ENCODE peak calls at places on chromosomes 1 and 21, in five cellular contexts. Z is adipocyte, Q is psoas muscle, Y is GM23338, U is pancreas. B is an unnamed sample.

GRCh38 chr1:8120693-8121260 is 94.7 kb upstream of the ERRFI1 start:
- DNase-seq in Z (no peak), Q (no peak), Y (no peak), U (no peak), B (peak)

GRCh38 chr1:205994342-205994741 is 8.9 kb downstream of the RAB7B start:
- DNase-seq in Z (no peak), Q (no peak), Y (no peak), U (no peak), B (no peak)

GRCh38 chr1:224497714-224498573 is 63.3 kb upstream of the WDR26 start:
- DNase-seq in Z (peak), Q (peak), Y (peak), U (no peak), B (peak)

GRCh38 chr1:218943371-218943770 is 230.3 kb upstream of the LYPLAL1 start:
- DNase-seq in Z (no peak), Q (no peak), Y (no peak), U (no peak), B (no peak)

GRCh38 chr1:201336711-201337450 is 40.6 kb downstream of the TNNT2 start:
- DNase-seq in Z (no peak), Q (no peak), Y (no peak), U (peak), B (no peak)

GRCh38 chr1:913491-914252 is 10.1 kb upstream of the SAMD11 start:
- DNase-seq in Z (no peak), Q (peak), Y (no peak), U (peak), B (no peak)

GRCh38 chr1:89999208-89999607 is 4.3 kb downstream of the ZNF326 start:
- DNase-seq in Z (no peak), Q (no peak), Y (no peak), U (no peak), B (peak)

GRCh38 chr1:152459596-152460528 is 45.8 kb upstream of the CRNN start:
- DNase-seq in Z (peak), Q (peak), Y (peak), U (peak), B (peak)

GRCh38 chr1:162772571-162773154 is 17.8 kb upstream of the HSD17B7 start:
- DNase-seq in Z (peak), Q (no peak), Y (no peak), U (no peak), B (peak)

GRCh38 chr1:233097546-233098254 is 147.3 kb downstream of the NTPCR start:
- DNase-seq in Z (no peak), Q (no peak), Y (no peak), U (no peak), B (peak)

GRCh38 chr1:163570061-163570460 is 248.3 kb downstream of the NUF2 start:
- DNase-seq in Z (no peak), Q (no peak), Y (no peak), U (no peak), B (no peak)

GRCh38 chr21:35477622-35478021 is 428.5 kb upstream of the RUNX1 start:
- DNase-seq in Z (no peak), Q (no peak), Y (no peak), U (no peak), B (no peak)

GRCh38 chr1:167490765-167491164 is 27.6 kb downstream of the CD247 start:
- DNase-seq in Z (no peak), Q (no peak), Y (no peak), U (no peak), B (no peak)

GRCh38 chr1:1308756-1309524 is 543 bp downstream of the PUSL1 start:
- DNase-seq in Z (peak), Q (peak), Y (peak), U (peak), B (no peak)

GRCh38 chr1:41954533-41954944 is 35.8 kb upstream of the HIVEP3 start:
- DNase-seq in Z (peak), Q (no peak), Y (peak), U (no peak), B (peak)

GRCh38 chr1:37561794-37562132 is 5.0 kb downstream of the DNALI1 start:
- DNase-seq in Z (peak), Q (peak), Y (peak), U (no peak), B (peak)

GRCh38 chr1:227094249-227094966 is 154.3 kb downstream of the COQ8A start:
- DNase-seq in Z (no peak), Q (no peak), Y (no peak), U (no peak), B (no peak)

GRCh38 chr1:155976913-155977606 is 1.3 kb downstream of the ARHGEF2 start:
- DNase-seq in Z (no peak), Q (no peak), Y (no peak), U (no peak), B (no peak)

GRCh38 chr21:17390575-17390974 is 122.3 kb upstream of the CXADR start:
- DNase-seq in Z (no peak), Q (no peak), Y (no peak), U (no peak), B (no peak)

GRCh38 chr1:167808104-167808503 is 86.3 kb downstream of the MPZL1 start:
- DNase-seq in Z (no peak), Q (no peak), Y (no peak), U (no peak), B (no peak)

GRCh38 chr1:83931658-83932253 is 67.2 kb downstream of the TTLL7 start:
- DNase-seq in Z (peak), Q (no peak), Y (peak), U (no peak), B (peak)

GRCh38 chr1:31437433-31438037 is 24.5 kb downstream of the SERINC2 start:
- DNase-seq in Z (no peak), Q (no peak), Y (no peak), U (no peak), B (no peak)

GRCh38 chr1:117015701-117016100 is 14.1 kb downstream of the CD101 start:
- DNase-seq in Z (no peak), Q (no peak), Y (no peak), U (no peak), B (no peak)

GRCh38 chr1:81498370-81499184 is 302.2 kb upstream of the ADGRL2 start:
- DNase-seq in Z (peak), Q (no peak), Y (no peak), U (no peak), B (no peak)

GRCh38 chr1:58968360-58968952 is 184.6 kb upstream of the JUN start:
- DNase-seq in Z (peak), Q (peak), Y (no peak), U (peak), B (peak)

GRCh38 chr1:78279051-78279450 is 211.7 kb upstream of the PTGFR start:
- DNase-seq in Z (peak), Q (no peak), Y (no peak), U (no peak), B (peak)

GRCh38 chr1:13583592-13583963 is at the start of gene PDPN:
- DNase-seq in Z (no peak), Q (peak), Y (peak), U (no peak), B (peak)

GRCh38 chr1:113780363-113781146 is 21.3 kb upstream of the PHTF1 start:
- DNase-seq in Z (no peak), Q (no peak), Y (no peak), U (no peak), B (peak)

DNA sequence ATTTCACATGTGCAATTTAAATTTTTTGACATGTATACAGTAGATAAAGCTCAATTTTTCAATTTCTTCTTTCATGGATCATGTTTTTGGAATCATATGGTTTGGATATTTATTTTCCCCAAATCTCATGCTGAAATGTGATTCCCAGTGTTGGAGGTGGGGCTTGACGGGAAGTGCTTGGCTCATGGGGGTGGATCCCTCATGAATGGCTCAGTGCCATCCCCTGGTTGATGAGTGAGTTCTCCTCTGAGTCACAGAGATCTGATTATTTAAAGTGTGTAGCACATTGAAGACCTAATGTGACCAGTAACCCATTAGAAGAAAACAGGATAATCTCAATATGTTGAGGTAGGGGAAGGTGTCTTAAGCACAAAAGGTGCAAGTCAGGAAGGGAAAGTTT is 9.1 kb upstream of the IFI16 start:
- DNase-seq in Z (peak), Q (peak), Y (peak), U (peak), B (peak)
- H3K4me3 ChIP-seq in Z (peak), Q (peak), Y (peak), U (no peak), B (peak)

GRCh38 chr1:160521554-160521953 is 1.5 kb downstream of the SLAMF6 start:
- DNase-seq in Z (no peak), Q (no peak), Y (no peak), U (no peak), B (no peak)

GRCh38 chr1:160522136-160522535 is 919 bp downstream of the SLAMF6 start:
- DNase-seq in Z (no peak), Q (no peak), Y (no peak), U (no peak), B (no peak)

GRCh38 chr1:160520582-160520981 is 2.5 kb downstream of the SLAMF6 start:
- DNase-seq in Z (no peak), Q (no peak), Y (no peak), U (no peak), B (no peak)

GRCh38 chr1:160519542-160520435 is 3.3 kb downstream of the SLAMF6 start:
- DNase-seq in Z (no peak), Q (no peak), Y (peak), U (no peak), B (no peak)

GRCh38 chr1:160520999-160521398 is 2.1 kb downstream of the SLAMF6 start:
- DNase-seq in Z (no peak), Q (no peak), Y (no peak), U (no peak), B (no peak)
- H3K4me3 ChIP-seq in Z (no peak), Q (no peak), Y (no peak), U (no peak), B (no peak)

GRCh38 chr1:170666661-170667060 is 2.7 kb downstream of the PRRX1 start:
- DNase-seq in Z (peak), Q (peak), Y (peak), U (no peak), B (peak)

GRCh38 chr1:170670751-170671628 is 7.1 kb downstream of the PRRX1 start:
- DNase-seq in Z (peak), Q (peak), Y (peak), U (peak), B (peak)

GRCh38 chr1:170669036-170669435 is 5.1 kb downstream of the PRRX1 start:
- DNase-seq in Z (peak), Q (no peak), Y (peak), U (no peak), B (no peak)

GRCh38 chr1:170669586-170670332 is 5.8 kb downstream of the PRRX1 start:
- DNase-seq in Z (peak), Q (no peak), Y (peak), U (no peak), B (no peak)

GRCh38 chr1:170668301-170668789 is 4.4 kb downstream of the PRRX1 start:
- DNase-seq in Z (peak), Q (peak), Y (peak), U (no peak), B (peak)
- H3K4me3 ChIP-seq in Z (peak), Q (peak), Y (peak), U (no peak), B (peak)

DNA sequence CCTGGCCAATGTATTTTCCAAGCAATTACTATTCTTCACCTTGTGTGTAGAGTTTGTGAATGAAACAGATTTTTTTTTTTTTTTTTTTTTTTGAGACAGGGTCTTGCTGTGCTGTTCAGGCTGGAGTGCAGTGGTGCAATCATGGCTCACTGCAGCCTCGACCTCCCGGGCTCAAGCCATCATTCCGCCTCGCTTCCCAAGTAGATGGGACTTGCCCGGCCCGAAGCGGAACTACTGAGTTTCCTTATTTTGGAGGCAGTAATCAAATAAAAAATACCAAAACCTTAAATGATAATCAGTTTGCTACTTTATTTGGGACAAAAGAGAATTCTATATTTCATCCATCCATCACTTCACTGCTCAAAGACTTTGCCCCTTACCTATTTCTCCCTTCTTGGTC is 704 bp upstream of the BTBD8 start:
- DNase-seq in Z (no peak), Q (no peak), Y (no peak), U (no peak), B (no peak)
- H3K4me3 ChIP-seq in Z (peak), Q (peak), Y (peak), U (no peak), B (no peak)

DNA sequence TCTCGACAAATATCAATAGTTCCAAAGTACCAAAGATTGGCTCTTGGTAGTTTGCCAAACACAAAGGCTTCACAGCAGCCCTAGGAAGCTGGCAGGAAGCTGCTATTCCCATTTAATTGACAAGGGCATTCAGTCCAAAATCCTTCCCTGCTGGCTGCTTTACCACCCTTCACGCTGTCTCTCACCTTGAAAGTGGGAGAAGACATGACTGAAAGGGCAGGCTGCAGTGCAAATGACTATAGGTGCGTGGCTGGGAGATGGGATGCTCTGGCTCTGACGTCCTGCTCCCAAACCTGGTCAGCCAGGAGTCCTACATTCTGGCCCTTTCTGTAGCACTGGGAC is 3.8 kb upstream of the CSF1 start:
- DNase-seq in Z (no peak), Q (no peak), Y (no peak), U (no peak), B (no peak)
- H3K4me3 ChIP-seq in Z (no peak), Q (no peak), Y (no peak), U (no peak), B (no peak)

DNA sequence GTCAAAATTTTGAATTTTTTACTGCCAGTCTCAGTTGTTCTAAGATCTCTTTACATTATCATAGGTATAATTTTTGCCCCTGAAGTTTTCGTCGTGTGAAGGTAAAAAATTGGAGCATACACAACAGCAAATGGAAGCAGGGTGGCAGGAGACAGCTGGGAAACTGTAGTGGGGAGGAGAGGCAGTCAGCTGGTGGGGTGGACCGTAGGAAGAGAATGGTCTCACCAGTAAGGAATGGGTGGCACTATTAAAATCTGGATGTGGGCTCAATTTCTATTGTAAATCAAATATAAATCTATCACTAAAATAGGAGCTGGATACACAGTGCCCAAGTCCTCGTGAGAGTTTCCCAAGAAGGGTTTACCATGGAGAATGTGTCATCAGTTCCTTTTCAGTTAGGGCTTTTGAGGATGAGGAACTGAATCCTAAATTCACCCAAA is 10.3 kb upstream of the IRF2BP2 start:
- DNase-seq in Z (no peak), Q (no peak), Y (no peak), U (no peak), B (peak)
- H3K4me3 ChIP-seq in Z (peak), Q (no peak), Y (no peak), U (no peak), B (no peak)

GRCh38 chr21:43290529-43291346 is 121.9 kb downstream of the CRYAA start:
- DNase-seq in Z (no peak), Q (peak), Y (no peak), U (no peak), B (no peak)
- H3K4me3 ChIP-seq in Z (no peak), Q (no peak), Y (no peak), U (no peak), B (no peak)

DNA sequence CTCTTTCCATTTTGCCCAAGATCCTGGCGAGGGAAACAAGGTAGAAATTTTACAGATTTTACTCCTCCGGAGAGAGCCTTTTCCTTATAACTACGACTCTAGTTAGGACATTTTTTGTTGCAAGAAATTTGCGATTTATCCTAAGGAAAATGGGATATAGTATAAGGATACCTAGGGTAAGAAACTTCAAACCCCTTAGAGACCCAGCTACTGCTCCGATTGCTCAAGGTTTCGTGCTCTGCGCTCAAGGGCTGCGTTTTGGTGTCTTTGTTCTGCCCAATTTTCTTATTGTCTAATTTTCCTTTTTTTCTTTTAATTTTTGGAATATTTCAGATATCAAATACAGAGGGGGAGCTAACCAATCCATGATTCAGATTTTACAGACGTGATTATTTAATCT is 1.5 kb downstream of the TTC3 start:
- DNase-seq in Z (peak), Q (no peak), Y (no peak), U (no peak), B (peak)
- H3K4me3 ChIP-seq in Z (peak), Q (peak), Y (peak), U (peak), B (peak)